ENCODE peak calls at places on chromosomes 2 and 18, in ten cellular contexts. L is neuronal stem cell; Y is tibial artery; W is CD8-positive, alpha-beta T cell; X is OCI-LY7; K is upper lobe of right lung; P is CD4-positive, CD25-positive, alpha-beta regulatory T cell; B is cardiac muscle cell; M is fibroblast of the aortic adventitia; Q is mesendoderm. J is an unnamed sample.

GRCh38 chr18:54776282-54776977 is 51.8 kb upstream of the RAB27B start:
- DNase-seq in L (no peak), Y (peak; percentile 35), W (no peak), X (no peak), K (no peak), P (no peak), B (no peak), M (peak; percentile 98), Q (no peak), J (peak; percentile 44)

GRCh38 chr2:186889291-186889886 is 40.4 kb upstream of the ZSWIM2 start:
- DNase-seq in L (no peak), Y (no peak), W (no peak), X (no peak), K (no peak), P (no peak), B (no peak), M (peak; percentile 79), Q (no peak), J (no peak)

GRCh38 chr2:79530443-79530842 is 17.6 kb downstream of the CTNNA2 start:
- DNase-seq in L (no peak), Y (no peak), W (no peak), X (no peak), K (no peak), P (no peak), B (peak; percentile 84), M (no peak), Q (peak; percentile 75), J (no peak)

GRCh38 chr2:105597831-105598293 is 146.8 kb upstream of the NCK2 start:
- DNase-seq in L (no peak), Y (no peak), W (no peak), X (no peak), K (no peak), P (no peak), B (no peak), M (no peak), Q (no peak), J (no peak)

GRCh38 chr2:48983556-48983955 is 170.8 kb downstream of the FSHR start:
- DNase-seq in L (no peak), Y (no peak), W (no peak), X (no peak), K (no peak), P (no peak), B (no peak), M (no peak), Q (no peak), J (no peak)

GRCh38 chr2:66850406-66850805 is 415.5 kb downstream of the MEIS1 start:
- DNase-seq in L (no peak), Y (no peak), W (no peak), X (no peak), K (no peak), P (no peak), B (no peak), M (no peak), Q (no peak), J (no peak)

GRCh38 chr18:79400091-79400590 is 4.4 kb downstream of the NFATC1 start:
- DNase-seq in L (no peak), Y (peak; percentile 78), W (peak; percentile 72), X (peak; percentile 70), K (peak; percentile 86), P (peak; percentile 78), B (peak; percentile 64), M (peak; percentile 20), Q (no peak), J (peak; percentile 71)

GRCh38 chr2:128494307-128494639 is 175.6 kb upstream of the HS6ST1 start:
- DNase-seq in L (no peak), Y (no peak), W (no peak), X (no peak), K (no peak), P (no peak), B (no peak), M (no peak), Q (no peak), J (no peak)

GRCh38 chr2:224520064-224520463 is 65.1 kb downstream of the CUL3 start:
- DNase-seq in L (no peak), Y (no peak), W (peak; percentile 47), X (peak; percentile 33), K (no peak), P (peak; percentile 60), B (no peak), M (peak; percentile 88), Q (no peak), J (peak; percentile 92)

GRCh38 chr2:190840572-190841172 is 39.9 kb upstream of the GLS start:
- DNase-seq in L (no peak), Y (no peak), W (no peak), X (no peak), K (no peak), P (no peak), B (no peak), M (no peak), Q (peak; percentile 43), J (no peak)

GRCh38 chr2:21254170-21254965 is 130.6 kb downstream of the TDRD15 start:
- DNase-seq in L (no peak), Y (no peak), W (no peak), X (no peak), K (no peak), P (no peak), B (no peak), M (no peak), Q (no peak), J (no peak)

GRCh38 chr2:127410871-127411396 is 7.3 kb upstream of the PROC start:
- DNase-seq in L (no peak), Y (no peak), W (no peak), X (no peak), K (peak; percentile 55), P (peak; percentile 72), B (no peak), M (peak; percentile 65), Q (no peak), J (peak; percentile 53)

GRCh38 chr2:216465580-216466197 is 33.0 kb upstream of the RPL37A start:
- DNase-seq in L (no peak), Y (no peak), W (no peak), X (no peak), K (no peak), P (no peak), B (no peak), M (no peak), Q (no peak), J (no peak)

GRCh38 chr2:127370010-127370409 is 17.8 kb downstream of the MAP3K2 start:
- DNase-seq in L (no peak), Y (no peak), W (no peak), X (no peak), K (no peak), P (no peak), B (no peak), M (no peak), Q (no peak), J (no peak)

GRCh38 chr18:22324191-22325131 is 93.3 kb downstream of the CTAGE1 start:
- DNase-seq in L (peak; percentile 46), Y (peak; percentile 52), W (peak; percentile 25), X (no peak), K (peak; percentile 85), P (no peak), B (peak; percentile 70), M (peak; percentile 41), Q (peak; percentile 84), J (no peak)

GRCh38 chr2:128307595-128307994 is 11.1 kb downstream of the HS6ST1 start:
- DNase-seq in L (no peak), Y (peak; percentile 19), W (no peak), X (no peak), K (peak; percentile 20), P (no peak), B (no peak), M (no peak), Q (no peak), J (no peak)

GRCh38 chr2:74516650-74517049 is 2.4 kb downstream of the TLX2 start:
- DNase-seq in L (no peak), Y (no peak), W (no peak), X (no peak), K (no peak), P (no peak), B (no peak), M (no peak), Q (no peak), J (no peak)
- H3K4me3 ChIP-seq in L (no peak overlapping the region), Y (no peak overlapping the region), W (peak overlapping the region; percentile 47), X (no peak overlapping the region), K (peak overlapping the region; percentile 38), P (no peak overlapping the region), B (no peak overlapping the region), M (no peak overlapping the region), Q (no peak overlapping the region), J (peak overlapping the region; percentile 34)

DNA sequence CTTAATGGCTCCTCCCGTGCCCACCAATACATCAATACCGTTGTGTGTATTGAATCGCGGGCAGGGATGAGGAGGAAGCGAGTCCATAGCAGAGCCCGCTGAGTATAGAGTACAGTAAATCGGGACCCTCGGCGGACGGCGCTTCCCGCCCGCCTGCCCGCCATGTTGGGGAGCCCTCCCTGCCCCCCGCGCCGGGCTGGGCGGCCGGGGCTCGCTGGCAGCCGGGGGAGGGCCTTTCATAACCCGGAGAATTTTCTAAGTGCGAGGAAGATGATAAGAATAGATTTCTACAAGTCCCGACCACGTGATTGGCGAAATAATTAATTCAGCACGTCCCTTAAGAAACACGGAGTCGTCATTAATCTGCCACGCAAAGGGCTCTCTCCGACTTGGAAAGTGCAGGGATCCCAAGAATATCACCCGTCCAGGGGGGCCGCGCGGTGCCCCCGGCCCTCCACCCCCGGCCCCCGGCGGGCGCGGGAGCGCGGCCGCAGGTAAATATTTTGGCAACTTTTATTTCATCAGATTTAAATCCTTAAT is at the start of gene HOXD3:
- DNase-seq in L (no peak), Y (no peak), W (no peak), X (no peak), K (no peak), P (no peak), B (no peak), M (no peak), Q (no peak), J (no peak)
- H3K4me3 ChIP-seq in L (peak within 1 kb of the TSS; percentile 24), Y (no peak within 1 kb of the TSS), W (no peak within 1 kb of the TSS), X (no peak within 1 kb of the TSS), K (no peak within 1 kb of the TSS), P (no peak within 1 kb of the TSS), B (peak within 1 kb of the TSS; percentile 12), M (no peak within 1 kb of the TSS), Q (no peak within 1 kb of the TSS), J (no peak within 1 kb of the TSS)

DNA sequence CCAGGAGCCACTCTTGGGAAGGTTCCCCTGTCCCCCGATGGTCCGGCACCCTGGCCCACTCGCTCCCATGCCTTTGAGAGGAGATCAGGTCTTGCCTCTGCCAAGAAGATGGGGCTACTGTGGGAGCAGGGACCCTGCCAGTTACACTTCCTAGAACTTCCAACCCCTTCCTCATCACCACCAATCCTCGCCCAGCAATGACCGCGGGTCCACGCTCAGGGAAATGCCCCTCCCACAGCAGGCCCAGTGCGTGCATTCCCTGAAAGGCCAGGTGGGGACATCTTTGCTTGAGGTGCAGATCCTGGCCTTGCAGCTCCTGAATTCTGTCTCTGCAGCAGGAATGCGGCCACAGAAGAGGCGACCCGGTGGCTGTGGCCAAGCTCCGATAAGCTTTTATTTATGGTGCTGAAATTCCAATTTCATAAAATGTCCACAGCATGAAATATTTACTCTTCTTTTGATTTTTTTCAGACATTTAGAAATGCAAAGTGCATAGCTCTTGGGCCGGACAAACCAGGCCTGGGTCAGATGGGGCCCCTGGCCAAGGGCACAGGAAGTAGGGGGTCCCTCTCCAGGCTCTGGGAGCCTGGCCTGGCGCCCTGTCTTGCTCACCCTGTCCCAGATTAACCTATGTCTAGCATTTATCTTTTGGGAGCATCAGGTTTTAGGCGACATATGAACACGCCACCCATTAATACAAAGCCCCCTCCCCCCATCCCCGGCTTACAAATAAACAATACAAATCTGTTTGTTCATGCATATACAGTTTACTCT is 29.8 kb downstream of the PXDN start:
- DNase-seq in L (no peak), Y (no peak), W (no peak), X (no peak), K (no peak), P (no peak), B (no peak), M (no peak), Q (no peak), J (no peak)
- H3K4me3 ChIP-seq in L (no peak overlapping the region), Y (no peak overlapping the region), W (no peak overlapping the region), X (no peak overlapping the region), K (no peak overlapping the region), P (no peak overlapping the region), B (no peak overlapping the region), M (no peak overlapping the region), Q (no peak overlapping the region), J (no peak overlapping the region)

GRCh38 chr18:9876867-9877654 is 8.7 kb upstream of the TXNDC2 start:
- DNase-seq in L (no peak), Y (peak; percentile 53), W (no peak), X (no peak), K (no peak), P (peak; percentile 54), B (peak; percentile 22), M (peak; percentile 100), Q (peak; percentile 96), J (peak; percentile 26)
- H3K4me3 ChIP-seq in L (no peak overlapping the region), Y (peak overlapping the region; percentile 40), W (no peak overlapping the region), X (no peak overlapping the region), K (peak overlapping the region; percentile 2), P (no peak overlapping the region), B (no peak overlapping the region), M (peak overlapping the region; percentile 29), Q (no peak overlapping the region), J (no peak overlapping the region)